ENCODE peak calls at places on chromosomes 6 and 20, in five cellular contexts. T is adipocyte; R is HEK293T; J is stimulated activated CD4-positive, alpha-beta T cell treated with anti-CD3 and anti-CD28 coated beads, Interleukin-1b, Interleukin-23, amount 100 ng/mL, for 4 hours; S is activated CD4-positive, alpha-beta T cell treated with anti-CD3 and anti-CD28 coated beads, Interleukin-2, amount 50 U/mL, for 48 hours. N is an unnamed sample.

GRCh38 chr6:33958863-33959651 is 155.3 kb upstream of the MLN start:
- DNase-seq in T (no peak), R (no peak), J (no peak), S (no peak), N (no peak)

GRCh38 chr20:3071610-3072529 is at the start of gene OXT:
- DNase-seq in T (peak), R (no peak), J (peak), S (peak), N (no peak)

GRCh38 chr6:137799950-137800568 is 67.0 kb upstream of the TNFAIP3 start:
- DNase-seq in T (peak), R (peak), J (no peak), S (peak), N (no peak)

GRCh38 chr20:50980851-50981713 is 22.5 kb downstream of the MOCS3 start:
- DNase-seq in T (peak), R (peak), J (peak), S (peak), N (peak)

GRCh38 chr20:49570828-49571552 is 3.1 kb upstream of the PTGIS start:
- DNase-seq in T (no peak), R (no peak), J (no peak), S (no peak), N (no peak)

GRCh38 chr20:52457826-52458225 is 266.2 kb upstream of the ZFP64 start:
- DNase-seq in T (no peak), R (no peak), J (no peak), S (no peak), N (no peak)

GRCh38 chr6:132912273-132912672 is 97.9 kb downstream of the RPS12 start:
- DNase-seq in T (no peak), R (no peak), J (no peak), S (no peak), N (no peak)

GRCh38 chr6:43217351-43217750 is 11.9 kb downstream of the DNPH1 start:
- DNase-seq in T (no peak), R (no peak), J (no peak), S (no peak), N (no peak)

GRCh38 chr6:35259946-35260626 is 551 bp downstream of the ZNF76 start:
- DNase-seq in T (no peak), R (no peak), J (peak), S (peak), N (no peak)

N was measured in NCI-H446.